ENCODE peak calls at places on chromosomes 2 and 18, in four cellular contexts. S is upper lobe of left lung, A is A549, J is AG04450. Y is an unnamed sample.

GRCh38 chr2:76019130-76019529 is 308.4 kb upstream of the GCFC2 start:
- DNase-seq in S (no peak), A (no peak), J (no peak), Y (no peak)

GRCh38 chr2:8259106-8259840 is 422.6 kb upstream of the ID2 start:
- DNase-seq in S (no peak), A (no peak), J (no peak), Y (no peak)

GRCh38 chr2:45585267-45585861 is 25.7 kb downstream of the SRBD1 start:
- DNase-seq in S (peak; percentile 30), A (peak; percentile 77), J (no peak), Y (no peak)

GRCh38 chr2:143489135-143489534 is 359.9 kb downstream of the ARHGAP15 start:
- DNase-seq in S (no peak), A (no peak), J (peak; percentile 51), Y (no peak)

GRCh38 chr18:76844742-76845477 is 22.6 kb downstream of the ZNF236 start:
- DNase-seq in S (no peak), A (peak; percentile 71), J (no peak), Y (no peak)

GRCh38 chr18:22710628-22711380 is 222.3 kb upstream of the RBBP8 start:
- DNase-seq in S (peak; percentile 46), A (peak; percentile 75), J (no peak), Y (no peak)

GRCh38 chr2:157336137-157336721 is 10.6 kb upstream of the ERMN start:
- DNase-seq in S (peak; percentile 34), A (peak; percentile 44), J (no peak), Y (peak; percentile 23)

GRCh38 chr2:61356261-61356957 is 114.5 kb downstream of the USP34 start:
- DNase-seq in S (peak; percentile 66), A (no peak), J (no peak), Y (no peak)

GRCh38 chr2:903223-903900 is 47.3 kb upstream of the SNTG2 start:
- DNase-seq in S (no peak), A (no peak), J (no peak), Y (no peak)

GRCh38 chr2:145854039-145854755 is 1334.3 kb upstream of the ZEB2 start:
- DNase-seq in S (no peak), A (no peak), J (no peak), Y (no peak)

GRCh38 chr18:67475673-67476072 is 40.8 kb downstream of the DSEL start:
- DNase-seq in S (no peak), A (no peak), J (peak; percentile 11), Y (no peak)

GRCh38 chr2:151302879-151303278 is 13.4 kb upstream of the NMI start:
- DNase-seq in S (no peak), A (peak; percentile 34), J (peak; percentile 51), Y (no peak)

GRCh38 chr2:6960659-6961058 is 43.4 kb downstream of the RNF144A start:
- DNase-seq in S (peak; percentile 50), A (no peak), J (no peak), Y (no peak)

GRCh38 chr18:34821669-34822210 is 111.6 kb downstream of the DTNA start:
- DNase-seq in S (no peak), A (peak; percentile 1), J (peak; percentile 74), Y (no peak)

GRCh38 chr2:217614498-217614897 is 388.3 kb downstream of the TNS1 start:
- DNase-seq in S (no peak), A (no peak), J (no peak), Y (no peak)

GRCh38 chr18:74501386-74501785 is 5.2 kb downstream of the CNDP2 start:
- DNase-seq in S (peak; percentile 26), A (no peak), J (no peak), Y (no peak)

GRCh38 chr2:100982431-100982861 is 19.6 kb upstream of the RPL31 start:
- DNase-seq in S (no peak), A (peak; percentile 21), J (no peak), Y (no peak)

GRCh38 chr2:155250800-155251199 is 552.3 kb downstream of the KCNJ3 start:
- DNase-seq in S (no peak), A (peak; percentile 20), J (no peak), Y (no peak)

GRCh38 chr2:27798948-27799645 is 27.6 kb downstream of the MRPL33 start:
- DNase-seq in S (peak; percentile 59), A (peak; percentile 99), J (peak; percentile 100), Y (no peak)

GRCh38 chr2:30957591-30957990 is 150.3 kb upstream of the CAPN13 start:
- DNase-seq in S (no peak), A (no peak), J (no peak), Y (no peak)

GRCh38 chr2:28691774-28692281 is 59.8 kb upstream of the PPP1CB start:
- DNase-seq in S (no peak), A (peak; percentile 63), J (peak; percentile 67), Y (no peak)

GRCh38 chr2:19312949-19313348 is 45.5 kb downstream of the OSR1 start:
- DNase-seq in S (no peak), A (peak; percentile 51), J (peak; percentile 4), Y (no peak)

GRCh38 chr2:18077211-18077610 is 198.7 kb downstream of the KCNS3 start:
- DNase-seq in S (no peak), A (no peak), J (no peak), Y (no peak)

GRCh38 chr2:152247337-152247695 is 71.8 kb upstream of the STAM2 start:
- DNase-seq in S (no peak), A (no peak), J (no peak), Y (no peak)

GRCh38 chr2:129764376-129765325 is 214.8 kb upstream of the RAB6C start:
- DNase-seq in S (no peak), A (no peak), J (no peak), Y (no peak)

GRCh38 chr2:200354823-200355751 is 48.6 kb downstream of the SPATS2L start:
- DNase-seq in S (no peak), A (no peak), J (no peak), Y (no peak)

GRCh38 chr2:61222567-61222966 is 60.6 kb downstream of the C2orf74 start:
- DNase-seq in S (no peak), A (no peak), J (no peak), Y (no peak)

GRCh38 chr2:202408546-202409140 is 32.5 kb downstream of the BMPR2 start:
- DNase-seq in S (no peak), A (no peak), J (no peak), Y (no peak)

GRCh38 chr18:56952026-56952425 is 194.9 kb upstream of the BOD1L2 start:
- DNase-seq in S (no peak), A (peak; percentile 9), J (no peak), Y (no peak)

GRCh38 chr2:34547340-34547739 is 948.2 kb upstream of the FAM98A start:
- DNase-seq in S (no peak), A (no peak), J (no peak), Y (no peak)

GRCh38 chr2:75896779-75897366 is 186.2 kb upstream of the GCFC2 start:
- DNase-seq in S (no peak), A (peak; percentile 47), J (no peak), Y (no peak)

GRCh38 chr2:69181806-69182427 is 168.9 kb downstream of the ANTXR1 start:
- DNase-seq in S (no peak), A (no peak), J (no peak), Y (no peak)

GRCh38 chr18:42413870-42414269 is 458.8 kb downstream of the PIK3C3 start:
- DNase-seq in S (no peak), A (peak; percentile 0), J (no peak), Y (no peak)

GRCh38 chr2:40315684-40316083 is 136.2 kb downstream of the SLC8A1 start:
- DNase-seq in S (no peak), A (no peak), J (no peak), Y (no peak)

GRCh38 chr2:52000156-52000855 is 968.4 kb upstream of the NRXN1 start:
- DNase-seq in S (no peak), A (no peak), J (no peak), Y (no peak)

GRCh38 chr2:178579006-178579405 is 98.7 kb downstream of the PLEKHA3 start:
- DNase-seq in S (no peak), A (no peak), J (no peak), Y (no peak)

GRCh38 chr2:196286821-196287220 is 115.4 kb upstream of the STK17B start:
- DNase-seq in S (no peak), A (no peak), J (no peak), Y (no peak)
- H3K27ac ChIP-seq in S (no peak overlapping the region), A (no peak overlapping the region), J (no peak overlapping the region), Y (no peak overlapping the region)

GRCh38 chr18:10353791-10354190 is 100.6 kb upstream of the APCDD1 start:
- DNase-seq in S (no peak), A (no peak), J (peak; percentile 55), Y (no peak)

GRCh38 chr18:10351858-10352257 is 102.6 kb upstream of the APCDD1 start:
- DNase-seq in S (no peak), A (no peak), J (no peak), Y (no peak)

GRCh38 chr18:10354241-10354811 is 100.1 kb upstream of the APCDD1 start:
- DNase-seq in S (no peak), A (no peak), J (no peak), Y (no peak)

GRCh38 chr18:10351221-10351795 is 103.1 kb upstream of the APCDD1 start:
- DNase-seq in S (no peak), A (no peak), J (no peak), Y (no peak)

DNA sequence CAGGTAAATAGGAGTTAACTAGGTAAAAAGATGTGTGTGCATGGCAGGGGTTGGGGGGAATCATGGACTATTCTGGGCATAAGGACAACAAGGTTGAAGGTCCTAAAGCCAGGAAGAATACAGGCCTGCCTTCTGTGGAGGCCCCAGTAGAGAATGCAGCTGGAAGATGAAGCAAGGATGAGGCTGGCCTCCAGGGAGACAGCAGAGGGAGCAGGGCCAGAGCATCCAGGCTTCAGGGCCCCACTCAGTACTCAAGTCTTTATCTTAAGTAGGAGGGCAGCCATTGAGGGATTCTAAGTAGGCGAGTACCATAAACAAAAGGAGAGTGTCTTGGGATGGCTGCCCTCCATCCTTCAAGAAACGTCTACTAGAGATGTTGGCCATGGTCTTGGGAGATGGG is 101.8 kb upstream of the APCDD1 start:
- DNase-seq in S (no peak), A (no peak), J (no peak), Y (no peak)
- TF ChIP-seq CTCF in S (no peak), A (no peak), J (no peak), Y (no peak)

DNA sequence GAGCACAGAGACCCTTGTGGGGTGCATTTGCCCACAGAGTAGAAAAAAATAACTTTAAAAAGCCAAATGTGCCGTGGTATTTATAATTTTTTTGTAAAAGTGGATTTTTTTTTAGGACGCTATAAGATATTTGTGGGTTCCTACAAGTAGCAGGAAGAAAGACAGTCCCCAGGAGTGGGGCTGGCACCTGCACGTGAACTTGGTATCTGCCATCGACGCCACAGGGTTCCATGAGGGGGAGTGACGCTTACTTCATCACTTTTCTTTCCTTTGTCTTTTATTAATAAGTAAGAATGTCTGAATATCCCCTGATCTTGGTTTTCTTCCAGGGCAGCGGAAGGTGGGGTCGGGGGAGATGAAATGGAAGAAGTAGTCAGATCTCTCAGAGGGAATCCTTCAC is 207.0 kb downstream of the TWIST2 start:
- DNase-seq in S (no peak), A (no peak), J (no peak), Y (no peak)
- H3K27ac ChIP-seq in S (no peak overlapping the region), A (no peak overlapping the region), J (no peak overlapping the region), Y (no peak overlapping the region)

GRCh38 chr2:175004980-175005832 is at the start of gene CHN1:
- DNase-seq in S (peak; percentile 63), A (peak; percentile 87), J (peak; percentile 45), Y (peak; percentile 59)
- TF ChIP-seq CTCF in S (no peak), A (peak; percentile 52), J (peak; percentile 19), Y (no peak)

Y was measured in CD4-positive, alpha-beta T cell.